ENCODE peak calls at places on chromosomes 13 and 19, in four cellular contexts. H, W, M and I are unnamed samples.

GRCh38 chr13:46660408-46660807 is 107.4 kb downstream of the LRCH1 start:
- DNase-seq in H (no peak), W (no peak), M (no peak), I (no peak)

GRCh38 chr19:18612772-18613588 is at the start of gene TMEM59L:
- DNase-seq in H (no peak), W (no peak), M (no peak), I (no peak)

GRCh38 chr19:18417250-18418033 is 1.8 kb upstream of the SSBP4 start:
- DNase-seq in H (peak), W (no peak), M (no peak), I (peak)

GRCh38 chr13:67772807-67773453 is 542.8 kb upstream of the PCDH9 start:
- DNase-seq in H (peak), W (no peak), M (no peak), I (no peak)

GRCh38 chr13:108957369-108958012 is 328.1 kb downstream of the MYO16 start:
- DNase-seq in H (no peak), W (peak), M (peak), I (peak)

GRCh38 chr13:36887758-36888521 is 32.1 kb downstream of the SMAD9 start:
- DNase-seq in H (no peak), W (no peak), M (no peak), I (no peak)

GRCh38 chr19:44677019-44677809 is 5.9 kb downstream of the CEACAM19 start:
- DNase-seq in H (no peak), W (peak), M (no peak), I (peak)

GRCh38 chr13:43390101-43390500 is 366.7 kb downstream of the DNAJC15 start:
- DNase-seq in H (no peak), W (no peak), M (no peak), I (peak)

GRCh38 chr13:96052655-96053002 is 572 bp downstream of the UGGT2 start:
- DNase-seq in H (no peak), W (peak), M (peak), I (peak)

GRCh38 chr13:30698023-30698422 is 37.3 kb upstream of the ALOX5AP start:
- DNase-seq in H (no peak), W (no peak), M (no peak), I (no peak)

GRCh38 chr19:54364775-54365257 is at the start of gene LAIR1:
- DNase-seq in H (peak), W (no peak), M (no peak), I (no peak)

GRCh38 chr13:112200200-112200599 is 133.3 kb downstream of the SOX1 start:
- DNase-seq in H (no peak), W (no peak), M (no peak), I (no peak)

GRCh38 chr13:24511019-24511823 is 1.4 kb downstream of the PARP4 start:
- DNase-seq in H (peak), W (peak), M (peak), I (peak)

GRCh38 chr19:35267818-35268545 is 780 bp upstream of the USF2 start:
- DNase-seq in H (peak), W (peak), M (no peak), I (peak)

GRCh38 chr19:48835734-48836088 is 580 bp downstream of the HSD17B14 start:
- DNase-seq in H (peak), W (peak), M (no peak), I (peak)

GRCh38 chr13:50085063-50085462 is 69.8 kb downstream of the KCNRG start:
- DNase-seq in H (no peak), W (peak), M (no peak), I (peak)
- H3K4me3 ChIP-seq in H (no peak), W (no peak), M (no peak), I (peak)

DNA sequence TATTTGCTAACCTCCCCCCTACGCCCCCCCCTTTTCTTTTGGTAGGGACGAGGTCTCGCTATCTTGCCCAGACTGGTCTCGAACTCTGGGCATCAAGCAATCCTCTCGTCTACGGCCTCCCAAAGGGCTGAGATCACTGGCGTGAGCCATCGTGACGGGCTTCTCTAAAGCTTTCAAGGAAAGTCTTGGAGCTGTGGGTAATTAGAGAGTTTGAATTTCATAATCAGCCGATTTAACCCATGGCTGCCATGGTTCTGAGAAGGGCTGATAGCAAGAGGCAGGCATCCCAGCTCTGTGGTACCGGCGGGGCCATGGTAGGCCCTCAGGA is 679 bp upstream of the ABHD8 start:
- DNase-seq in H (no peak), W (peak), M (no peak), I (peak)
- TF ChIP-seq CTCF in H (no peak), W (no peak), M (no peak), I (no peak)

GRCh38 chr13:39251340-39251739 is 213.1 kb downstream of the NHLRC3 start:
- DNase-seq in H (no peak), W (no peak), M (no peak), I (no peak)

GRCh38 chr13:39254606-39255005 is 216.3 kb downstream of the NHLRC3 start:
- DNase-seq in H (no peak), W (peak), M (no peak), I (no peak)

GRCh38 chr13:39249971-39250370 is 211.7 kb downstream of the NHLRC3 start:
- DNase-seq in H (no peak), W (no peak), M (no peak), I (no peak)

GRCh38 chr13:39250440-39250839 is 212.2 kb downstream of the NHLRC3 start:
- DNase-seq in H (no peak), W (no peak), M (no peak), I (no peak)

GRCh38 chr13:39253774-39254173 is 215.5 kb downstream of the NHLRC3 start:
- DNase-seq in H (no peak), W (no peak), M (no peak), I (peak)
- H3K4me3 ChIP-seq in H (no peak), W (no peak), M (no peak), I (no peak)

DNA sequence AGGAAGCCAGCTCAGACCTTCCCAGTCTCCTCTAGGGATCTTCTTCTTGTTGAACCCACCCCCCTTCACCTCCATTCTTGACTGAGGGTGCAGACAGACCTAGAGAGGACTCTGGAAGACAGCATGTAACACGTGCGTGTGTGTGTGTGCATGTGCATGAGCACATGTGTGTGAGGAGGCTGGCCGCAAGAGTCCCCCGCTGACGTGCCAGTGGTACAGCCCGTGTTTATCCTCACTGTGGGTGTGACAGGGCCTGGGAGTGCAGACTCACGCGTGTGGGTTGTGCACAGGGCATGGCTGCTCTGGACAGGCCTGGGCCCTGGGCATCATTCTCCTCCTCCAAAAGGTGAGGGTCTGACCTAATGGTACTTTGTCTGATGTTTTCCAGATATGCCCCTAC is 26.3 kb downstream of the LYL1 start:
- DNase-seq in H (no peak), W (no peak), M (no peak), I (peak)
- TF ChIP-seq CTCF in H (no peak), W (no peak), M (no peak), I (no peak)

GRCh38 chr19:34135401-34135800 is 36.9 kb upstream of the LSM14A start:
- DNase-seq in H (no peak), W (no peak), M (no peak), I (no peak)
- H3K4me3 ChIP-seq in H (no peak), W (no peak), M (no peak), I (no peak)

GRCh38 chr13:59447031-59447430 is 716.7 kb downstream of the DIAPH3 start:
- DNase-seq in H (no peak), W (no peak), M (no peak), I (no peak)
- TF ChIP-seq CTCF in H (no peak), W (no peak), M (no peak), I (no peak)

GRCh38 chr19:8575467-8575997 is 1.7 kb downstream of the MYO1F start:
- DNase-seq in H (no peak), W (no peak), M (no peak), I (peak)

GRCh38 chr19:8577741-8578140 is 499 bp upstream of the MYO1F start:
- DNase-seq in H (no peak), W (no peak), M (no peak), I (no peak)

GRCh38 chr19:8577247-8577646 is at the start of gene MYO1F:
- DNase-seq in H (peak), W (no peak), M (no peak), I (no peak)

GRCh38 chr19:8578642-8579265 is 1.5 kb upstream of the MYO1F start:
- DNase-seq in H (peak), W (peak), M (no peak), I (no peak)

DNA sequence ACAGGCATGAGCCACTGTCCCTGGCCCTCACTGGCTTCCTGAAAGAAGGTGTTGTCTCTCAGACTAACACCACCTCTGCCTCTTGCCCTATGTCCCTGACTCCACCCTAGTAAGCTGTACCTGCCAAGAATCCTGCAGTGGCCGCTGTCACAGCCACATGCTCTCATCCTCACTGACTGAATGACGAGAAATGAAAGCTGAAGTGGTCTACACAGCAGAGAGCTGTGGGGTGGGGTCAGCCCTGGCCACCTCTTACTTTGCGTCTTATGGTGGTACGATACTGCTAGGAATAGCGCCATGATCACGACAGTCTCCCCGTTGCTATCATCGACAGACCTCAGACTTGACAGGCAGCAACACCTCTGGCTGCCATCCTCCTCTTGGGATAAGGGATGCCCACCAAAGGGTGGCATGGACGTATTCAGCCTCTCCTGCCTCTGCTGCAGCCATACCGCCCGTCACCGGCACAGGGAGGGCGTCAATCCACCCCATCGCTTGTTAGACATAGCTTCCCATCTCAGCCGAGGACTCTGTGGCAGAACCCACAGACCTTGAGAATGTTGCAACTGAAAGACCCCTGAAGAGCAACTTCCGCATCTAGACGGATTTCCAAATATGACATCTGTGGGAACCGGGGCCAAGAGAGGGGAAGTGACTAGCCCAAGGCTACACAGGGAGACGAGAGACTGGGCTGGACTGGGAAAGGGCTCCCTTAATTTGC is 809 bp downstream of the MYO1F start:
- DNase-seq in H (no peak), W (no peak), M (no peak), I (no peak)
- H3K4me3 ChIP-seq in H (peak), W (no peak), M (no peak), I (no peak)

GRCh38 chr19:41495589-41495988 is 52.6 kb downstream of the ERICH4 start:
- DNase-seq in H (no peak), W (no peak), M (no peak), I (no peak)
- TF ChIP-seq CTCF in H (no peak), W (no peak), M (no peak), I (no peak)

DNA sequence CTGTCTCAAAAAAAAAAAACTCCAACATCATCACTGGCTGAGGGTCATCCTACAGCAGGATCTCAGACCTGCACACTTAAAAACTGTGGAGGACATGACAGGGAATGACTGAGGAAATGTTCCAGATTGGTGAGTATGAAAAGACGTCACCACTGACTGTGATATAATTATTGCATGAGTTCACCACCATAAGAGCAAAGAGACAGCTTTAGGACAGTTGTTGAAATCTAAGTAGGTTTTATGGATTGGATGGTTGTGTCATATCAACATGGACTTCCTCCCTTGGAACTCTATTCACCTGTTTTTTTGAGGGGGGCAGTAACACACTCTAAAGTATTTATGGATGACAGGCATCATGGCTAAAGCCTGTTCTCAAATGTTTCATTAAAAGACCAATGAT is 31.5 kb downstream of the KLF12 start:
- DNase-seq in H (no peak), W (no peak), M (no peak), I (no peak)
- H3K4me3 ChIP-seq in H (no peak), W (no peak), M (no peak), I (no peak)